ENCODE peak calls at places on chromosomes 3 and 15, in eight cellular contexts. E is cardiac fibroblast, R is AG10803, Y is type B pancreatic cell, G is ovary, F is astrocyte, D is B cell, Z is kidney epithelial cell. L is an unnamed sample.
A peak's percentile ranks its signal among the peaks of the same experiment; 100 is the strongest.

GRCh38 chr3:84680700-84681099 is 278.1 kb upstream of the CADM2 start:
- DNase-seq in E (no peak), R (no peak), Y (no peak), G (no peak), F (no peak), D (no peak), Z (no peak), L (no peak)

GRCh38 chr3:189286188-189286587 is 114.4 kb downstream of the TPRG1 start:
- DNase-seq in E (no peak), R (no peak), Y (no peak), G (no peak), F (no peak), D (no peak), Z (no peak), L (no peak)

GRCh38 chr3:125141596-125142417 is 70.7 kb downstream of the SLC12A8 start:
- DNase-seq in E (peak; percentile 36), R (peak; percentile 40), Y (no peak), G (peak; percentile 78), F (no peak), D (peak; percentile 67), Z (no peak), L (peak; percentile 61)

GRCh38 chr3:12353796-12354505 is 65.1 kb downstream of the PPARG start:
- DNase-seq in E (peak; percentile 77), R (peak; percentile 39), Y (no peak), G (no peak), F (no peak), D (no peak), Z (no peak), L (no peak)

GRCh38 chr3:128950223-128950938 is 43.5 kb downstream of the CFAP92 start:
- DNase-seq in E (peak; percentile 39), R (peak; percentile 4), Y (peak; percentile 47), G (no peak), F (peak; percentile 29), D (no peak), Z (no peak), L (no peak)

GRCh38 chr3:29481969-29482767 is 201.3 kb downstream of the RBMS3 start:
- DNase-seq in E (no peak), R (no peak), Y (no peak), G (no peak), F (no peak), D (no peak), Z (no peak), L (no peak)

GRCh38 chr15:42921049-42921731 is 612 bp upstream of the TTBK2 start:
- DNase-seq in E (peak; percentile 33), R (peak; percentile 17), Y (no peak), G (peak; percentile 65), F (peak; percentile 12), D (peak; percentile 44), Z (no peak), L (peak; percentile 24)

GRCh38 chr3:111210866-111211564 is 139.4 kb downstream of the NECTIN3 start:
- DNase-seq in E (no peak), R (peak; percentile 12), Y (no peak), G (no peak), F (peak; percentile 27), D (no peak), Z (no peak), L (no peak)

GRCh38 chr3:60598668-60599067 is 652.6 kb downstream of the FHIT start:
- DNase-seq in E (no peak), R (peak; percentile 70), Y (no peak), G (no peak), F (no peak), D (no peak), Z (no peak), L (no peak)

DNA sequence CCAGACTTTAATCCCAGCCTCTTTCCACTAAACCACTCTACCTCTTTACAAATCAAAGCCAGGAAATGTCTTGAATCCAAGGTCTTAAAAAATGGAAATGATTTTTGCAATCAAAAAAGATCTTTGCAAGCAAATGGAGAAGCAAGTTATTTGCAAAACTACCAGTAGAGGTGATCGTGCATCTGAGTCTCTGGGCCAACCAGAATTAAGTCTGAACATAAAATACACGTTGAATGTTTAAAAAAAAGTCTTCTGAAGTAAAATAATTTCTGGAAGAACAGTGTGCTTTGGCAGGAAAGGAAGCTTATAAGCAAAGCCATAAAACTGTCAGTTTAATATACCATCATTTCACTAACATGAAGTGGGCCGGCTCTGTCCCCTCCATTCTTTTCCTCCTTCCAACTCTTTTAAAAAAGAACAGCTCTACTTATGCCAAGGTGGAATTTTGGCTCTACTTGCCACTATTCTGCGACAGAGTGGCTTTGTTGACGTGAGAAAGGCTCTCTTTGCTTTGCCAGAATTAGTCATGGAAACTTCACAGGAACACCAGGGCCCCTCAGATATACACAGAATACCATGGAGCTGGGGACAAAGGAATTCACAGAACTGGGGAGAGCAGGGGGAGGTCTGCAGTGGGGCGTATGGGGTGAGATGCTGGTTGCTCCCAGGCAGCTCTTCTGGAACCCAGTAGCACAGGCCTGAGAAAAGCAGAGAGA is 29.8 kb downstream of the FSTL1 start:
- DNase-seq in E (peak; percentile 63), R (peak; percentile 65), Y (no peak), G (no peak), F (peak; percentile 72), D (no peak), Z (no peak), L (no peak)
- TF ChIP-seq CTCF in E (peak; percentile 19), R (peak; percentile 47), Y (no peak), G (no peak), F (peak; percentile 29), D (no peak), Z (no peak), L (no peak)

GRCh38 chr3:113277414-113277813 is 66.1 kb downstream of the BOC start:
- DNase-seq in E (no peak), R (no peak), Y (no peak), G (no peak), F (no peak), D (no peak), Z (no peak), L (no peak)

GRCh38 chr3:113276581-113277080 is 65.3 kb downstream of the BOC start:
- DNase-seq in E (no peak), R (no peak), Y (no peak), G (no peak), F (no peak), D (no peak), Z (no peak), L (no peak)

GRCh38 chr3:113279686-113280085 is 68.3 kb downstream of the BOC start:
- DNase-seq in E (no peak), R (no peak), Y (no peak), G (peak; percentile 30), F (no peak), D (no peak), Z (no peak), L (no peak)

GRCh38 chr3:113278599-113278955 is 67.2 kb downstream of the BOC start:
- DNase-seq in E (no peak), R (no peak), Y (no peak), G (no peak), F (no peak), D (no peak), Z (no peak), L (no peak)

DNA sequence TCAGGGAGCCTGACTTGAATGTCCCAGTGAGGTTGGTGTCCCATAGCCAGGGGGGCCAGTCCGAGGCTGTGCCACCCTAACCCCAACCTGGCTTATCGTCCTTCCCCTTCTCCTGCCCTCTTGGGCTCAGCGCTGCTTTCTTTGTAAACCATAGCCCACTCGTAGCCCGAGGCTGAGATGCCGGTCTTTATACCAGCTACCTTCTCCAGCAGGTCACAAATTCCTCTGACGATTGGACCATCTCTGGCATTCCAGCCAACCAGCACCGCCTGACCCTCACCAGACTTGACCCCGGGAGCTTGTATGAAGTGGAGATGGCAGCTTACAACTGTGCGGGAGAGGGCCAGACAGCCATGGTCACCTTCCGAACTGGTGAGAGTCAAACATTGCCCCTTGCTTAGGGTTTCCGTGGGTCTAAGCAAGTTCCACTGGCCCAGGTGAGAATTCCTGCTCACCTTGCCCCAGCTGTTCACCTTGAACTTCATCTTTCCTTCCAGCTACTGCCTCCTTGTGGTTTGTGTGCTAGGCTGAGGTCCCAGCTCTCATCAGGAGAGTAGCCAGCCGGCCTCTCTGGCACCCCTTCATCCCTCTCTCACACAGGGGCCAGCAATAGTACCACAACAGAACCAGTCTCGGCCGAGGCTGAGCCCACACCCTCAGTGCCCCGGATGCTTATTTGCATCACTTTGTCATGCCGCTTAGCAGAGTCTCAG is 66.7 kb downstream of the BOC start:
- DNase-seq in E (no peak), R (no peak), Y (no peak), G (no peak), F (no peak), D (no peak), Z (no peak), L (no peak)
- TF ChIP-seq CTCF in E (peak; percentile 25), R (no peak), Y (no peak), G (no peak), F (no peak), D (no peak), Z (no peak), L (no peak)

GRCh38 chr15:89002830-89003229 is 85.4 kb upstream of the ABHD2 start:
- DNase-seq in E (no peak), R (no peak), Y (no peak), G (no peak), F (no peak), D (no peak), Z (no peak), L (no peak)

GRCh38 chr15:89004726-89005030 is 83.6 kb upstream of the ABHD2 start:
- DNase-seq in E (no peak), R (no peak), Y (no peak), G (no peak), F (no peak), D (no peak), Z (no peak), L (no peak)

GRCh38 chr15:89007989-89008388 is 80.3 kb upstream of the ABHD2 start:
- DNase-seq in E (no peak), R (no peak), Y (no peak), G (no peak), F (no peak), D (no peak), Z (no peak), L (no peak)

GRCh38 chr15:89002281-89002761 is 85.9 kb upstream of the ABHD2 start:
- DNase-seq in E (peak; percentile 78), R (peak; percentile 91), Y (no peak), G (peak; percentile 55), F (peak; percentile 64), D (no peak), Z (no peak), L (no peak)

DNA sequence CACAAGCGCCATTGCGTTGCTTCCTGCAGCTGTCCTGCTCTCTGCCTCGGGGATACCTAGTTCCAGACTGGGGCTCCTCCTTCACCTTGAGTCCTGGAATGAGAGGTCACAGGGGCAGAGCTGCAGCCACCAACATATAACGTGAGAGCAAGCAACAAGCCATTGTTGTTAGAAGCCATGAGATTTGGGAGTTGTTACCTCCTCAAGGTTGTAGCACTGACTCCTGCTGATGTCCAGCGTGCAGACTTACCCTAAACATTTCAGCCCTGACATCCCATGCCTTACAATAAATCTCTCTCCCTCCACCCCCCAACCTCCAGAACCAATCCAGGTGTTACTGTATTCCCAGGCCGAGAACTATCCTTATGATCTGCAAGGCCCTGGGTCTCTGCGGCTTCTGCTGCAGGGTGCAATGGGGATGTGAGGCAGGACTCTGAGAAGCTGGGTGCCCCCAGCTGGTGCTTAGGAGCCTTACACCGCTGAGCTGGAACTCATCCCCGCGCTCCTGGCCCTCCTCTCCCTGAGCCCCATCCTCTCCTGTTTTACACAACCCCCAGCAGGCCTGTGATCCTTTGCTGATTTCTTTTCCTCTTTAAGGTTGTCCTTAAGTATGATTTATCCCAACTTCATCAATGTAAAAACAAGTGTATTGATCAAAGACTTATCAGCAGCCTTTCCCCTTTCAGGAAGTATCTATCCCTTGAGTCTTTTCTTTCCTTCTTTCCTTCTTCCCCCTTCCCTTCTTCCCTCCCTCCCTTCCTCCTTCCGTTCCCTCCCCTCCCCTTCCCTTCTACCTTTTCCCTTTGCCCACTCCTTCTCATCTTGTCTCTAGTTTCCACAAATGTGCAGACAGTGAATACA is 84.2 kb upstream of the ABHD2 start:
- DNase-seq in E (peak; percentile 78), R (peak; percentile 68), Y (no peak), G (no peak), F (peak; percentile 42), D (no peak), Z (no peak), L (no peak)
- TF ChIP-seq CTCF in E (peak; percentile 74), R (peak; percentile 67), Y (peak; percentile 58), G (no peak), F (peak; percentile 18), D (no peak), Z (peak; percentile 71), L (no peak)

GRCh38 chr15:45128971-45129639 is 574 bp downstream of the DUOXA1 start:
- DNase-seq in E (no peak), R (no peak), Y (no peak), G (no peak), F (no peak), D (no peak), Z (no peak), L (no peak)
- TF ChIP-seq CTCF in E (no peak), R (no peak), Y (no peak), G (no peak), F (no peak), D (no peak), Z (no peak), L (no peak)

L was measured in natural killer cell.